ENCODE peak calls at places on chromosomes 3 and 15, in five cellular contexts. R, F, Z, K and M are unnamed samples.

GRCh38 chr3:78497692-78498091 is 1270.1 kb downstream of the ROBO1 start:
- DNase-seq in F (no peak), R (no peak), K (no peak), Z (no peak), M (no peak)

GRCh38 chr15:90681480-90681879 is 35.7 kb upstream of the BLM start:
- DNase-seq in R (no peak), F (no peak), Z (no peak), K (no peak), M (no peak)

GRCh38 chr3:108035751-108036150 is 55.1 kb downstream of the CD47 start:
- DNase-seq in K (no peak), Z (no peak), R (no peak), F (no peak), M (no peak)

GRCh38 chr3:132038198-132038825 is 3.5 kb upstream of the CPNE4 start:
- DNase-seq in K (peak; percentile 6), Z (no peak), R (no peak), F (no peak), M (no peak)

GRCh38 chr3:42369304-42369703 is 41.1 kb downstream of the LYZL4 start:
- DNase-seq in R (no peak), K (peak; percentile 50), F (no peak), Z (no peak), M (peak; percentile 11)

GRCh38 chr3:27568393-27568792 is 84.2 kb upstream of the SLC4A7 start:
- DNase-seq in F (peak; percentile 60), Z (peak; percentile 72), R (no peak), K (no peak), M (no peak)

GRCh38 chr3:104856743-104857142 is 510.0 kb upstream of the ALCAM start:
- DNase-seq in K (no peak), R (no peak), F (no peak), Z (no peak), M (no peak)

GRCh38 chr3:123809597-123809996 is 74.5 kb downstream of the MYLK start:
- DNase-seq in K (no peak), Z (no peak), F (no peak), R (no peak), M (no peak)

GRCh38 chr3:69367586-69367985 is 18.3 kb downstream of the FRMD4B start:
- DNase-seq in R (no peak), F (no peak), K (no peak), Z (no peak), M (no peak)

GRCh38 chr3:127336086-127336485 is 48.2 kb upstream of the PRR20G start:
- DNase-seq in R (no peak), F (no peak), K (no peak), Z (no peak), M (no peak)

GRCh38 chr15:101445562-101446526 is 43.7 kb downstream of the PCSK6 start:
- DNase-seq in K (no peak), F (peak; percentile 87), R (no peak), Z (peak; percentile 57), M (no peak)

GRCh38 chr3:109143646-109144045 is 7.1 kb downstream of the C3orf85 start:
- DNase-seq in K (no peak), R (no peak), Z (no peak), F (no peak), M (no peak)

GRCh38 chr3:174907027-174907426 is 47.9 kb downstream of the NAALADL2 start:
- DNase-seq in F (no peak), Z (no peak), R (no peak), K (no peak), M (no peak)

GRCh38 chr3:126394179-126394976 is at the start of gene CFAP100:
- DNase-seq in R (no peak), K (no peak), Z (peak; percentile 65), F (no peak), M (no peak)

GRCh38 chr3:100231668-100232067 is 29.1 kb upstream of the TBC1D23 start:
- DNase-seq in Z (no peak), K (no peak), F (no peak), R (no peak), M (no peak)

GRCh38 chr3:14564741-14565140 is 24.6 kb upstream of the GRIP2 start:
- DNase-seq in R (no peak), K (no peak), Z (no peak), F (no peak), M (no peak)

GRCh38 chr3:4241595-4242170 is 61.5 kb upstream of the SETMAR start:
- DNase-seq in F (no peak), R (no peak), Z (no peak), K (no peak), M (no peak)

GRCh38 chr3:45597166-45597565 is 2.6 kb downstream of the LIMD1 start:
- DNase-seq in K (peak; percentile 37), R (no peak), Z (no peak), F (no peak), M (peak; percentile 32)

GRCh38 chr3:21464745-21465144 is 286.3 kb downstream of the ZNF385D start:
- DNase-seq in K (no peak), R (no peak), F (no peak), Z (peak; percentile 34), M (no peak)

GRCh38 chr15:44782516-44782915 is 46.2 kb downstream of the TRIM69 start:
- DNase-seq in F (no peak), K (no peak), Z (no peak), R (no peak), M (no peak)

GRCh38 chr3:121658716-121659435 is 1.8 kb downstream of the HCLS1 start:
- DNase-seq in K (no peak), Z (no peak), R (no peak), F (no peak), M (no peak)
- TF ChIP-seq CTCF in K (no peak), Z (no peak), R (no peak), F (no peak), M (no peak)

GRCh38 chr15:75203017-75203907 is 1.6 kb downstream of the C15orf39 start:
- DNase-seq in F (no peak), Z (no peak), K (no peak), R (no peak), M (peak; percentile 27)

GRCh38 chr15:75206006-75206405 is 4.3 kb downstream of the C15orf39 start:
- DNase-seq in K (no peak), Z (no peak), R (no peak), F (no peak), M (no peak)

GRCh38 chr15:75204340-75205063 is 2.8 kb downstream of the C15orf39 start:
- DNase-seq in Z (peak; percentile 95), K (peak; percentile 95), R (peak; percentile 91), F (peak; percentile 94), M (peak; percentile 94)

GRCh38 chr15:75203908-75204263 is 2.2 kb downstream of the C15orf39 start:
- DNase-seq in K (peak; percentile 59), Z (no peak), R (no peak), F (no peak), M (peak; percentile 48)

DNA sequence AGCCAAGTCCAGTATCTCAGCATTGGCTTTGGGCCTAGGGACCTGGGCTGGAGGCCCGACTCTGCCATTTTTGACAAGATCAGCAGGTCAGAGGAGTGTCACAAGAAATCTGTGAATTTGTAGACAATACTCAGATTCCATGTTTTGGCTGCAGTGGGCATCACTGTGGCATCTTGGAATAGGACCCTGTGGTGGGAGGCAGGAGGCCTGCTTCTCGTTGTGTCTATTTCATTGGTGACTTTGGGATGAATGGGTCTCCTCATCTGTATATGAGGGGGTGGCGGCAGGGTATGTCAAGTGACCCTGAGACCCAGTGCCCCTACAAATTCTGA is 3.3 kb downstream of the C15orf39 start:
- DNase-seq in F (no peak), K (no peak), Z (no peak), R (no peak), M (no peak)
- TF ChIP-seq CTCF in F (no peak), K (no peak), Z (no peak), R (no peak), M (no peak)

GRCh38 chr3:150238995-150239612 is 169.0 kb upstream of the TSC22D2 start:
- DNase-seq in F (no peak), R (peak; percentile 56), K (no peak), Z (no peak), M (no peak)

GRCh38 chr3:150236683-150237082 is 171.4 kb upstream of the TSC22D2 start:
- DNase-seq in K (no peak), F (no peak), Z (no peak), R (no peak), M (no peak)

GRCh38 chr3:150238043-150238802 is 169.9 kb upstream of the TSC22D2 start:
- DNase-seq in R (no peak), Z (no peak), K (no peak), F (no peak), M (no peak)

GRCh38 chr3:150235799-150236198 is 172.3 kb upstream of the TSC22D2 start:
- DNase-seq in R (no peak), Z (no peak), F (no peak), K (no peak), M (no peak)

GRCh38 chr3:150237490-150237889 is 170.6 kb upstream of the TSC22D2 start:
- DNase-seq in Z (no peak), K (no peak), R (peak; percentile 22), F (no peak), M (no peak)
- TF ChIP-seq CTCF in Z (no peak), K (no peak), R (no peak), F (no peak), M (no peak)

GRCh38 chr3:52171577-52172261 is 17.5 kb upstream of the POC1A start:
- DNase-seq in R (peak; percentile 27), K (no peak), Z (no peak), F (no peak), M (no peak)
- TF ChIP-seq CTCF in R (peak; percentile 9), K (no peak), Z (no peak), F (no peak), M (no peak)

DNA sequence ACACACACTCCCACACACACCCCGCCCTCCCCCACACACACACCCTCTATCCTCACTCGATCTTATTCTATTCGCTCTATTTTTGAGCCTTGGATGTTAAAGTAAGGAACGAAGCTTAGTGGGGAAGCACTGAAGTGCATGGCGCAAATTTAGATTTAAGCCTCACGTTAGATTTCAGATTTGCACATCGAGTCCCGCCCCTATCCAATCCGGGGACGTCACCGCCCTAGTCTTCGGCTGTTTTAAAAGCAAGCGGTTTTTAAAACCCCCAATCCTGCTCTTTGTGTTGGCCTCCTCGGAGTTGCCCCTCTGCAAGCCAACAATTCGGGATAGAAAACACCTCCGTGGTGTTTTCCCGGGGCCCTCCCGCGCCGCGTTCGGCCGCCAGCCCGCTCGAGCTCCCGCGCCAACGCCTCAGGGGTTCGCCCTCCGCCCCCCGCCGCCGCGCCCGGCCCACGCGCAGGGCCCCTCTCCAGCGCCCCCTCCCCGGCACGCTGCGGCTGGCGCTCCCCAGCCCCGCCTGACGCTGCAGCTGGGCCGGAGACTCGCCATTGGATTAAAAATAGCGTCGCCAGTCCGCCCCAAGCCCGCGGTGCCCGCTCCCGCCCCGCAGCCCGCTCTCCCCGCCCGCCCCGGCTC is at the start of gene USP13:
- DNase-seq in F (peak; percentile 74), R (peak; percentile 66), Z (peak; percentile 69), K (peak; percentile 81), M (peak; percentile 78)
- TF ChIP-seq CTCF in F (no peak), R (no peak), Z (peak; percentile 1), K (no peak), M (no peak)

DNA sequence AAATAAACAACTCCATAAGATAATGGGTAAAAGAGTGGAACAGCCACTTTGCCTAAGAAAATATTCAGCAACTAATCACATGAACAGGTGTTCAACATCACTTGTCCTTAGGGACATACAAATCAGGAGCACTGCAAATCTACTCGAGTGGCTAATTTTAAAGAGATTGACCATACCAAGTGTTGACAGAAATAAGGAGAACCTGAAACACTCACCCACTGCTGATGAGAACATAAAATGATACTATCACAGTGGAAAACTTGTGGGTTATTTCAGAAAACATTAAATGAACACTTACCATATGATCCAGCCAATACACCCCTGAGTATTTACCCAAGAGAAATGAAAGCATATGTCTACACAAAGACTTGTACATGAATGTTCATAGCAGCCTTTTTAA is 70.5 kb downstream of the GABRB3 start:
- DNase-seq in F (no peak), K (no peak), R (no peak), Z (no peak), M (no peak)
- TF ChIP-seq CTCF in F (no peak), K (no peak), R (no peak), Z (no peak), M (no peak)